ENCODE peak calls at places on chromosome 14, in four cellular contexts. W, G, H and B are unnamed samples.

GRCh38 chr14:93984070-93984469 is 7.7 kb upstream of the ASB2 start:
- DNase-seq in G (no peak), W (no peak), H (peak), B (no peak)

GRCh38 chr14:32662234-32662633 is 276.4 kb upstream of the NPAS3 start:
- DNase-seq in G (no peak), W (no peak), H (no peak), B (no peak)

GRCh38 chr14:91245029-91245428 is 525 bp upstream of the GPR68 start:
- DNase-seq in G (no peak), W (no peak), H (no peak), B (no peak)

GRCh38 chr14:102055181-102055901 is 31.5 kb downstream of the HSP90AA1 start:
- DNase-seq in W (no peak), H (no peak), G (no peak), B (peak)

GRCh38 chr14:45181329-45181728 is 45.6 kb downstream of the FANCM start:
- DNase-seq in W (no peak), H (no peak), G (no peak), B (no peak)

GRCh38 chr14:93906341-93907329 is 20.5 kb upstream of the FAM181A start:
- DNase-seq in H (peak), G (peak), W (peak), B (peak)

GRCh38 chr14:76954791-76955190 is 73.7 kb downstream of the IRF2BPL start:
- DNase-seq in G (no peak), H (no peak), W (no peak), B (no peak)

GRCh38 chr14:71702799-71703198 is 229.4 kb upstream of the RGS6 start:
- DNase-seq in W (no peak), G (no peak), H (no peak), B (no peak)

GRCh38 chr14:90505531-90505930 is 108.7 kb downstream of the CALM1 start:
- DNase-seq in H (no peak), W (no peak), G (no peak), B (no peak)

GRCh38 chr14:23629204-23629603 is 7.0 kb upstream of the DHRS2 start:
- DNase-seq in G (no peak), H (no peak), W (no peak), B (no peak)

GRCh38 chr14:102217399-102217798 is 77.7 kb downstream of the WDR20 start:
- DNase-seq in H (no peak), G (no peak), W (no peak), B (no peak)

GRCh38 chr14:63435838-63436237 is 107.3 kb downstream of the PPP2R5E start:
- DNase-seq in W (no peak), H (peak), G (no peak), B (peak)

GRCh38 chr14:47044841-47045240 is 393.3 kb upstream of the RPL10L start:
- DNase-seq in H (no peak), G (no peak), W (peak), B (no peak)

GRCh38 chr14:77804592-77804991 is 4.7 kb downstream of the ADCK1 start:
- DNase-seq in H (no peak), G (no peak), W (no peak), B (no peak)

GRCh38 chr14:94636744-94637412 is 24.7 kb downstream of the SERPINA3 start:
- DNase-seq in W (peak), H (no peak), G (peak), B (no peak)

GRCh38 chr14:84403585-84403984 is 1126.4 kb upstream of the FLRT2 start:
- DNase-seq in W (peak), H (peak), G (no peak), B (no peak)

GRCh38 chr14:99872786-99873440 is 79.7 kb downstream of the EML1 start:
- DNase-seq in G (no peak), H (no peak), W (no peak), B (no peak)

GRCh38 chr14:73802431-73803188 is 49.0 kb upstream of the PTGR2 start:
- DNase-seq in G (no peak), H (no peak), W (no peak), B (no peak)

GRCh38 chr14:78721756-78722455 is 551.7 kb downstream of the NRXN3 start:
- DNase-seq in G (no peak), W (no peak), H (no peak), B (no peak)

GRCh38 chr14:70359076-70359424 is 433 bp downstream of the COX16 start:
- DNase-seq in G (no peak), W (peak), H (no peak), B (no peak)

GRCh38 chr14:80223696-80224465 is 12.6 kb upstream of the DIO2 start:
- DNase-seq in W (no peak), H (no peak), G (no peak), B (no peak)

GRCh38 chr14:23653046-23653445 is 16.9 kb downstream of the DHRS2 start:
- DNase-seq in G (no peak), H (no peak), W (no peak), B (no peak)

GRCh38 chr14:23481362-23481970 is 12.0 kb downstream of the NGDN start:
- DNase-seq in W (peak), H (no peak), G (no peak), B (no peak)

GRCh38 chr14:64303471-64303917 is 9.3 kb upstream of the ESR2 start:
- DNase-seq in W (peak), G (peak), H (no peak), B (no peak)

GRCh38 chr14:22982013-22982476 is 306 bp downstream of the AJUBA start:
- DNase-seq in H (no peak), G (no peak), W (no peak), B (no peak)

GRCh38 chr14:85566603-85567002 is 36.7 kb downstream of the FLRT2 start:
- DNase-seq in G (no peak), W (no peak), H (no peak), B (no peak)

GRCh38 chr14:82642425-82642824 is 1108.8 kb upstream of the SEL1L start:
- DNase-seq in G (no peak), W (peak), H (peak), B (peak)

GRCh38 chr14:100664841-100665425 is 61.8 kb upstream of the DLK1 start:
- DNase-seq in G (no peak), H (no peak), W (no peak), B (peak)

GRCh38 chr14:88195676-88196075 is 127.4 kb downstream of the KCNK10 start:
- DNase-seq in W (peak), G (no peak), H (no peak), B (no peak)

GRCh38 chr14:61281186-61281676 is at the start of gene TMEM30B:
- DNase-seq in G (no peak), H (peak), W (no peak), B (peak)

GRCh38 chr14:100862277-100862676 is 36.4 kb downstream of the MEG3 start:
- DNase-seq in H (no peak), W (no peak), G (no peak), B (no peak)

GRCh38 chr14:74062809-74063150 is 21.5 kb downstream of the ALDH6A1 start:
- DNase-seq in H (no peak), G (no peak), W (no peak), B (peak)

GRCh38 chr14:63642229-63642611 is 549 bp upstream of the WDR89 start:
- DNase-seq in G (peak), W (peak), H (peak), B (peak)

GRCh38 chr14:70555890-70556289 is 21.1 kb upstream of the ADAM20 start:
- DNase-seq in G (no peak), H (peak), W (peak), B (peak)

GRCh38 chr14:36653412-36653811 is 8.2 kb upstream of the PAX9 start:
- DNase-seq in W (no peak), G (no peak), H (no peak), B (no peak)

DNA sequence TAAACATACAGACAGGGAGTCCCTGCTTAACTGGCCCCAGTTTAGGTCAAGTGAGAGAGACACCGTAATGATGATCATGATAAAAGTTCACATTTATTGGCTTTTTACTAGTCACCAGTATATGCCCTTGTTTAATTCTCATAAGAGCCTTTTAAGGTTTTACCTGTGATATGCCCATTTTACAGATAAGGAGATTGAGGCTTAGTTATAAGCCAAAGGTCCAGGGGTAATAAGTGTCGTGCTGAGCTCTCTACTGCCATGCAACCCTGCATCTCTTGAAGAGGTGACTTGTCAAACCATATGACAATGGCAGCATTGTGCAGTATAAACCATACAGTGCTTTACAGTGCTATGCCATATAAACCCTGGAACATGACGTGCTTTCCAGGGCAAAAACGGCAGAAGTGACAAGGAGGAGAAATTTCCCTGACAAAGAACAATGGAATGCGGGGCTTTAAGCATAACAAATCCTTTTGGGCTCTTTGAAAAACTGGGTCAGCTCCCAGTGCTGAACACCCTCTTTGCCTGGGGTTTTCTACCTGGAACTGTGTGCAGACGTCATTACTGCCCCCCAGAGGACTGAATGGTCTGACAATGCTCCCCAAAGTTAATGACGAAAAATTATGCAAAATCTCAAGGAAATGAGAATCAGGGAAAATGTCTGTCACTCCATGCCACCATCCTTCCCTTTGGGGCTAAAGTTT is 59.7 kb upstream of the C14orf132 start:
- DNase-seq in H (no peak), W (peak), G (no peak), B (peak)
- H3K4me3 ChIP-seq in H (no peak), W (no peak), G (no peak), B (no peak)

DNA sequence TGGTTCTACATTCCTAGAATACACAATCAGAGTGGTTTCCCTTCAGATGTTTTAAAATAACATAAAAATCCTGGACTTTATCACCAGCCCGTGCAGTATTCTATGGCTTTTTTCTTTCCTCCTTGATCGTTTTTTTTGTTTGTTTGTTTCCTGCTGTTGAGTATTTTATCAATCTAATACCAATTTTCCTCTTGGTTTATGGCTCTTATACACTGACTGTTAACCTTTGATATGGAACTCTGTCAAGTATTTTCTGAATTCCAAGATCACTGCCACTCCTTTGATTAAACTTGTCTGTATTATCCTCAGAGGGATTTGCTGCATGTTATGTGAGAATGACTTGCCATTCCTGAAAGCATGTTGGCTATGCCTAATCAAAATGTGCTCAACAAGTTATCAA is 88.4 kb downstream of the PELI2 start:
- DNase-seq in G (no peak), H (no peak), W (no peak), B (no peak)
- H3K27ac ChIP-seq in G (no peak), H (no peak), W (no peak), B (no peak)

GRCh38 chr14:33949051-33950037 is 1.5 kb downstream of the EGLN3 start:
- DNase-seq in G (no peak), W (no peak), H (peak), B (no peak)
- H3K4me3 ChIP-seq in G (no peak), W (peak), H (no peak), B (no peak)

GRCh38 chr14:105325716-105326567 is 11.4 kb downstream of the PACS2 start:
- DNase-seq in H (no peak), W (no peak), G (no peak), B (no peak)
- H3K27ac ChIP-seq in H (no peak), W (peak), G (no peak), B (no peak)

GRCh38 chr14:68813318-68813838 is 20.5 kb upstream of the ZFP36L1 start:
- DNase-seq in H (peak), W (no peak), G (no peak), B (no peak)
- H3K4me3 ChIP-seq in H (no peak), W (no peak), G (no peak), B (no peak)

DNA sequence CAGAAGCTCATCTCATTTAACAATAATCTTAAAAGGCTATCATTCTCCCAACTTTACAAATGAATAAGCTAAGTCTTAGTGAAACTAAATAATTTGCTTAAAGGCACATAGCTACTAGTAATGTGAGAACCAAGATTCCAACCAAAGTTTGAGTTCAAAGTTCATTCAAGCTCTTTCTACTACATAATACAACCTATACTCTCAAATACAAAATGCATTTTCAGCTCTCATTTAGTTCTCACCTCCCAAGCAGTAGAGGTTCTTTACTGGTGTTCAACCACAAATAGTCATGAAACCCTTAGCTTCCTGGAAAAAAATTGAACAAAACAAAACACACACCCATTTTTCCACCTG is 43.5 kb downstream of the DDHD1 start:
- DNase-seq in W (no peak), G (no peak), H (no peak), B (no peak)
- H3K27ac ChIP-seq in W (no peak), G (no peak), H (no peak), B (no peak)

GRCh38 chr14:98721061-98721460 is 550.9 kb downstream of the BCL11B start:
- DNase-seq in G (no peak), H (no peak), W (no peak), B (no peak)
- H3K4me3 ChIP-seq in G (no peak), H (no peak), W (no peak), B (no peak)

GRCh38 chr14:75184447-75184846 is 8.0 kb upstream of the TMED10 start:
- DNase-seq in W (no peak), H (no peak), G (no peak), B (no peak)

GRCh38 chr14:75181426-75182062 is 5.1 kb upstream of the TMED10 start:
- DNase-seq in W (no peak), H (peak), G (no peak), B (no peak)

GRCh38 chr14:75182820-75183219 is 6.4 kb upstream of the TMED10 start:
- DNase-seq in H (peak), G (no peak), W (no peak), B (peak)

GRCh38 chr14:75184039-75184438 is 7.6 kb upstream of the TMED10 start:
- DNase-seq in G (no peak), W (no peak), H (no peak), B (no peak)

DNA sequence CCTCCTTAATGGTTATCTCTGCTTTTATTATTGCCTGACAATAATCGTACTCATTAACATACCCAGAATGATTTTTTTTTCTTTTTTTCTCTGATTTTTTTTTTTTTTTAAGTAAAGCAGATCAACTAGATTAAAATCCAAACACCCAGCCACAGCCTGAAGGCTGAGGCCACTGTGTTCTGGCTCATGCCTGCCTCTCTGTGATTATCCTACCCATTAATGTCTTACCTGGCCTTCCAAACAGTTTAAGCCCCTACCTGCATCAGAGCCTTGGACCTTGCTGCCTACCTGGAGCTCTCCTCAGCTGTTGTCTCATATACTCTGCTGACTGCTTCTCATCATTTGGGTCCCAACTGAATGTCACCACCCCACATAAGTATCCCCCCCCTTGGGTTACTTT is 6.8 kb upstream of the TMED10 start:
- DNase-seq in G (no peak), W (no peak), H (peak), B (no peak)
- H3K27ac ChIP-seq in G (no peak), W (peak), H (peak), B (no peak)

GRCh38 chr14:103279129-103280025 is 54.7 kb upstream of the EIF5 start:
- DNase-seq in W (no peak), G (no peak), H (peak), B (peak)
- H3K4me3 ChIP-seq in W (peak), G (no peak), H (no peak), B (no peak)